ENCODE peak calls at places on chromosome 20, in ten cellular contexts. One of them, this sample, is unnamed.

GRCh38 chr20:23331450-23331849 is 19.1 kb upstream of the NXT1 start:
- DNase-seq in SK-N-SH: no peak
- DNase-seq in HepG2: no peak
- DNase-seq in transverse colon: no peak
- DNase-seq in stomach: no peak
- DNase-seq in GM12878: no peak
- DNase-seq in upper lobe of left lung: no peak
- DNase-seq in esophagus muscularis mucosa: no peak
- DNase-seq in H1: no peak
- DNase-seq in suprapubic skin: no peak
- DNase-seq in this sample: peak

GRCh38 chr20:10699506-10699905 is 25.7 kb upstream of the JAG1 start:
- DNase-seq in SK-N-SH: no peak
- DNase-seq in HepG2: no peak
- DNase-seq in transverse colon: no peak
- DNase-seq in stomach: no peak
- DNase-seq in GM12878: no peak
- DNase-seq in upper lobe of left lung: no peak
- DNase-seq in esophagus muscularis mucosa: no peak
- DNase-seq in H1: no peak
- DNase-seq in suprapubic skin: no peak
- DNase-seq in this sample: no peak

GRCh38 chr20:32333988-32334885 is 23.9 kb upstream of the ASXL1 start:
- DNase-seq in SK-N-SH: no peak
- DNase-seq in HepG2: no peak
- DNase-seq in transverse colon: peak
- DNase-seq in stomach: peak
- DNase-seq in GM12878: no peak
- DNase-seq in upper lobe of left lung: peak
- DNase-seq in esophagus muscularis mucosa: no peak
- DNase-seq in H1: no peak
- DNase-seq in suprapubic skin: no peak
- DNase-seq in this sample: peak

GRCh38 chr20:15491564-15491963 is 1081.7 kb downstream of the KIF16B start:
- DNase-seq in SK-N-SH: no peak
- DNase-seq in HepG2: no peak
- DNase-seq in transverse colon: no peak
- DNase-seq in stomach: peak
- DNase-seq in GM12878: no peak
- DNase-seq in upper lobe of left lung: no peak
- DNase-seq in esophagus muscularis mucosa: no peak
- DNase-seq in H1: peak
- DNase-seq in suprapubic skin: no peak
- DNase-seq in this sample: no peak

GRCh38 chr20:43590036-43590391 is 723 bp upstream of the IFT52 start:
- DNase-seq in SK-N-SH: peak
- DNase-seq in HepG2: peak
- DNase-seq in transverse colon: peak
- DNase-seq in stomach: no peak
- DNase-seq in GM12878: no peak
- DNase-seq in upper lobe of left lung: peak
- DNase-seq in esophagus muscularis mucosa: no peak
- DNase-seq in H1: peak
- DNase-seq in suprapubic skin: no peak
- DNase-seq in this sample: peak

GRCh38 chr20:1367479-1367878 is 25.4 kb downstream of the FKBP1A start:
- DNase-seq in SK-N-SH: no peak
- DNase-seq in HepG2: no peak
- DNase-seq in transverse colon: no peak
- DNase-seq in stomach: no peak
- DNase-seq in GM12878: no peak
- DNase-seq in upper lobe of left lung: no peak
- DNase-seq in esophagus muscularis mucosa: peak
- DNase-seq in H1: no peak
- DNase-seq in suprapubic skin: no peak
- DNase-seq in this sample: no peak

GRCh38 chr20:52552181-52552872 is 360.7 kb upstream of the ZFP64 start:
- DNase-seq in SK-N-SH: no peak
- DNase-seq in HepG2: no peak
- DNase-seq in transverse colon: no peak
- DNase-seq in stomach: no peak
- DNase-seq in GM12878: no peak
- DNase-seq in upper lobe of left lung: no peak
- DNase-seq in esophagus muscularis mucosa: no peak
- DNase-seq in H1: no peak
- DNase-seq in suprapubic skin: no peak
- DNase-seq in this sample: no peak

GRCh38 chr20:62025394-62025793 is 40.3 kb downstream of the TAF4 start:
- DNase-seq in SK-N-SH: no peak
- DNase-seq in HepG2: no peak
- DNase-seq in transverse colon: no peak
- DNase-seq in stomach: no peak
- DNase-seq in GM12878: no peak
- DNase-seq in upper lobe of left lung: no peak
- DNase-seq in esophagus muscularis mucosa: no peak
- DNase-seq in H1: no peak
- DNase-seq in suprapubic skin: no peak
- DNase-seq in this sample: no peak

GRCh38 chr20:20856306-20856705 is 143.9 kb upstream of the RALGAPA2 start:
- DNase-seq in SK-N-SH: no peak
- DNase-seq in HepG2: no peak
- DNase-seq in transverse colon: no peak
- DNase-seq in stomach: no peak
- DNase-seq in GM12878: no peak
- DNase-seq in upper lobe of left lung: no peak
- DNase-seq in esophagus muscularis mucosa: no peak
- DNase-seq in H1: no peak
- DNase-seq in suprapubic skin: no peak
- DNase-seq in this sample: no peak

DNA sequence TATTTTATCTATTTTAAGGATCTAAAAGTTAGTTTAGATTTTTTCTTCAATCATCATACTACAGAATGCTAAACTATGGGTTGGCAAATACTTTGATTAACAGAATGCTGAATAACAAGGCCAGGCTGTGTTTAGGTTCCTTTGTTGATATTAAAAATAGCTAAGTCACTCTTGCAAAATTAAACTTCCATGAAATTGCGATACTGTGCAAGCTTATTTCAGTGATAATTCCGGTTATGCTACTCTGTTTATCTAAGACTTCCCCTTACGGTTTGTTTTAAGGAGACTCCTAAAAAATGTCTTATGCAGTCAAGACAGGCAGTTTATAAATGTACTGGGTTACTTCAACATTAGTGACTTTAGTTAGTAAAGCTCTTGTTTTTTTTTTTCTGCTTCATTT is 2.7 kb downstream of the RNF24 start:
- DNase-seq in SK-N-SH: no peak
- DNase-seq in HepG2: no peak
- DNase-seq in transverse colon: no peak
- DNase-seq in stomach: no peak
- DNase-seq in GM12878: no peak
- DNase-seq in upper lobe of left lung: no peak
- DNase-seq in esophagus muscularis mucosa: no peak
- DNase-seq in H1: no peak
- DNase-seq in suprapubic skin: no peak
- DNase-seq in this sample: no peak
- TF ChIP-seq POLR2AphosphoS5 in SK-N-SH: no peak
- TF ChIP-seq POLR2AphosphoS5 in HepG2: no peak
- TF ChIP-seq POLR2AphosphoS5 in transverse colon: peak
- TF ChIP-seq POLR2AphosphoS5 in stomach: peak
- TF ChIP-seq POLR2AphosphoS5 in GM12878: no peak
- TF ChIP-seq POLR2AphosphoS5 in upper lobe of left lung: peak
- TF ChIP-seq POLR2AphosphoS5 in esophagus muscularis mucosa: peak
- TF ChIP-seq POLR2AphosphoS5 in H1: no peak
- TF ChIP-seq POLR2AphosphoS5 in suprapubic skin: no peak
- TF ChIP-seq POLR2AphosphoS5 in this sample: no peak

DNA sequence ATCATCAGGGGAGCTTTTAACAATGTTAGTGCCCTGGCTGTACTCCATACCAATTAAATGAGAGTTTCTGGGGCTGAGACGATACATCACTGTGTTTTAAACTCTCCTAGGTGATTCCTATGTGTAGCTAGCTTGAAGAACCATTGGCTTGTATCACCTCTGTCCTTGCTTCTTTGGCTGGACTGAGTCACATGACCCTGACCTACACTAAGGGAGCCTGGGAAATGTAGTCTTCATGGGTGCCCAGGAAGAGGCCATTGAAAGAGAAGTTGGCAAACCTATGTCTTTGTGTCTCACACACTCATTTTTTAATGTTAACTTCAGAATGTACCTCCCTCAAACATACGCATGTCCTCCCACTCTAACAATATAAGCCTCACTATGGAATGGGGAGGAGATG is 506.6 kb downstream of the DHX35 start:
- DNase-seq in SK-N-SH: no peak
- DNase-seq in HepG2: no peak
- DNase-seq in transverse colon: no peak
- DNase-seq in stomach: no peak
- DNase-seq in GM12878: no peak
- DNase-seq in upper lobe of left lung: no peak
- DNase-seq in esophagus muscularis mucosa: no peak
- DNase-seq in H1: no peak
- DNase-seq in suprapubic skin: no peak
- DNase-seq in this sample: no peak
- TF ChIP-seq EP300 in SK-N-SH: no peak
- TF ChIP-seq EP300 in HepG2: no peak
- TF ChIP-seq EP300 in transverse colon: no peak
- TF ChIP-seq EP300 in stomach: no peak
- TF ChIP-seq EP300 in GM12878: no peak
- TF ChIP-seq EP300 in upper lobe of left lung: no peak
- TF ChIP-seq EP300 in esophagus muscularis mucosa: no peak
- TF ChIP-seq EP300 in H1: no peak
- TF ChIP-seq EP300 in suprapubic skin: no peak
- TF ChIP-seq EP300 in this sample: no peak

DNA sequence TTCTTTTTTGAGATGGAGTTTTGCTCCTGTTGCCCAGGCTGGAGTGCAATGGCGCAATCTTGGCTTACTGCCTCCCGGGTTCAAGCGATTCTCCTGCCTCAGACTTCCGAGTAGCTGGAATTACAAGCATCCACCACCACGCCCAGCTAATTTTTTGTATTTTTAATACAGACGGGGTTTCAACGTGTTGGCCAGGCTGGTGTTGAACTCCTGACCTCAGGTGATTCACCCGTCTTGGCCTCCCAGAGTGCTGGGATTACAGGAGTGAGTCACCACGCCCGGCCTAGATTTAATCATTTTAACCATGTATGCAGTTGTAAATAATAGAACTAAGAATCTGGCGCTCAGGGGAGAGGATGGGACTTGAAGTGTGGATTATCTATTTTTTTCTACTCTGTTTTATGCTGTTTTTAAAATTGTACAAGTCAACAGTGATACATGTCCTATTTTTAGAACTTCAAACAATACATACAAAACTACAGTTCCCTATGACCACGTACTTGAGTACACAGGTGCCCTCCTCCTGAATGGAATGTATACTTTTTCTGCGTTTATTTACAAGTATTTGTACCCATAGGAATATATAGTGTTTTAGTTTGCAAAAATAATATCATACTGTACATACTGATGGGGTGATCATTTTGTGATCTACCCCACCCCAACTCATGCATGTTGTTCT is 27.8 kb downstream of the ITCH start:
- DNase-seq in SK-N-SH: no peak
- DNase-seq in HepG2: peak
- DNase-seq in transverse colon: peak
- DNase-seq in stomach: peak
- DNase-seq in GM12878: no peak
- DNase-seq in upper lobe of left lung: peak
- DNase-seq in esophagus muscularis mucosa: no peak
- DNase-seq in H1: no peak
- DNase-seq in suprapubic skin: no peak
- DNase-seq in this sample: peak
- TF ChIP-seq POLR2AphosphoS5 in SK-N-SH: peak
- TF ChIP-seq POLR2AphosphoS5 in HepG2: no peak
- TF ChIP-seq POLR2AphosphoS5 in transverse colon: no peak
- TF ChIP-seq POLR2AphosphoS5 in stomach: no peak
- TF ChIP-seq POLR2AphosphoS5 in GM12878: no peak
- TF ChIP-seq POLR2AphosphoS5 in upper lobe of left lung: no peak
- TF ChIP-seq POLR2AphosphoS5 in esophagus muscularis mucosa: peak
- TF ChIP-seq POLR2AphosphoS5 in H1: no peak
- TF ChIP-seq POLR2AphosphoS5 in suprapubic skin: no peak
- TF ChIP-seq POLR2AphosphoS5 in this sample: peak

GRCh38 chr20:63495771-63496403 is 3.0 kb downstream of the EEF1A2 start:
- DNase-seq in SK-N-SH: peak
- DNase-seq in HepG2: peak
- DNase-seq in transverse colon: peak
- DNase-seq in stomach: peak
- DNase-seq in GM12878: no peak
- DNase-seq in upper lobe of left lung: peak
- DNase-seq in esophagus muscularis mucosa: no peak
- DNase-seq in H1: peak
- DNase-seq in suprapubic skin: no peak
- DNase-seq in this sample: peak

GRCh38 chr20:63497946-63498935 is 642 bp downstream of the EEF1A2 start:
- DNase-seq in SK-N-SH: peak
- DNase-seq in HepG2: no peak
- DNase-seq in transverse colon: no peak
- DNase-seq in stomach: peak
- DNase-seq in GM12878: no peak
- DNase-seq in upper lobe of left lung: peak
- DNase-seq in esophagus muscularis mucosa: no peak
- DNase-seq in H1: peak
- DNase-seq in suprapubic skin: no peak
- DNase-seq in this sample: peak

GRCh38 chr20:63495167-63495720 is 3.6 kb downstream of the EEF1A2 start:
- DNase-seq in SK-N-SH: peak
- DNase-seq in HepG2: no peak
- DNase-seq in transverse colon: no peak
- DNase-seq in stomach: no peak
- DNase-seq in GM12878: no peak
- DNase-seq in upper lobe of left lung: no peak
- DNase-seq in esophagus muscularis mucosa: no peak
- DNase-seq in H1: no peak
- DNase-seq in suprapubic skin: no peak
- DNase-seq in this sample: no peak

GRCh38 chr20:63497138-63497945 is 1.5 kb downstream of the EEF1A2 start:
- DNase-seq in SK-N-SH: peak
- DNase-seq in HepG2: no peak
- DNase-seq in transverse colon: no peak
- DNase-seq in stomach: no peak
- DNase-seq in GM12878: no peak
- DNase-seq in upper lobe of left lung: no peak
- DNase-seq in esophagus muscularis mucosa: no peak
- DNase-seq in H1: peak
- DNase-seq in suprapubic skin: no peak
- DNase-seq in this sample: peak

DNA sequence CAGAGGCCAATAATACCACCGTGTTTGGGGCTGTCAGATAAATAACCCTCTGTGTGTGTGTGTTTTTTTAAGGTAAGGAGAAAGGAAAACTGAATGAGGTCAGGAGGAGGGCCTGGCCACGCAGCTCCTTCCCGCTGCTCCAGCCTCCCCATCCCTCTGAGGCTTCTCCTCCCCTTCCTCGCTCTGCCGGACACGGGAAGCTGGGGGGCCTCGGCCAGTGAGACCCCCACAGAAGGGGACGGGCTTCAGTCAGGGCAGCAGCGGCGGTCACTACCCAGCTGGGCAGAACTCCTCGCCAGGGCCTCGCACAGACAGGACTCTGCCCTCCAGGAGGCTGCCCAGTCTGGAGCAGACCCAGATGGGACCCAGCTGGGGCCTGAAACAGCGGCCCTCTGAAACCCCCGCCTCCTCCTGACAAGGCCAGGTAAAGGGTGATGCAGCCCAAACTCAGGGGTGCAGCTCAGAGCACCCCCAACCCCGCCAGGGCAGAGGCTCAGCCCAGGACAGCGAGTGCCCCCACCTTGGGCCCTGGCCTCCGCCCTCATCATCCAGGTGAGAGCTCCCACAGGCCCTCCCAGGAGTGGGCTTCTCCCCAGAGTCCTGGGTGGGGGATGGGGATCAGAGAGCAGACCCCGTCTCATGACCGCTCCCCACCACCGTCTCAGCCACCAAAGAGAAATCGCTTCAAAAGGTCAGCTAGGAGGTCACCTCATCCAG is 2.3 kb downstream of the EEF1A2 start:
- DNase-seq in SK-N-SH: no peak
- DNase-seq in HepG2: no peak
- DNase-seq in transverse colon: no peak
- DNase-seq in stomach: no peak
- DNase-seq in GM12878: no peak
- DNase-seq in upper lobe of left lung: no peak
- DNase-seq in esophagus muscularis mucosa: no peak
- DNase-seq in H1: peak
- DNase-seq in suprapubic skin: no peak
- DNase-seq in this sample: peak
- TF ChIP-seq EP300 in SK-N-SH: no peak
- TF ChIP-seq EP300 in HepG2: no peak
- TF ChIP-seq EP300 in transverse colon: no peak
- TF ChIP-seq EP300 in stomach: no peak
- TF ChIP-seq EP300 in GM12878: no peak
- TF ChIP-seq EP300 in upper lobe of left lung: no peak
- TF ChIP-seq EP300 in esophagus muscularis mucosa: no peak
- TF ChIP-seq EP300 in H1: no peak
- TF ChIP-seq EP300 in suprapubic skin: no peak
- TF ChIP-seq EP300 in this sample: no peak